ENCODE peak calls at places on chromosomes 13 and 19, in six cellular contexts. M, S, D, N, R and V are unnamed samples. For H3K4me1, the result is how much of the 10 kb centered on the place peaks cover.

GRCh38 chr19:14425696-14426138 is 6.6 kb upstream of the DDX39A start:
- DNase-seq in M (no peak), S (no peak), D (no peak), N (peak), R (no peak), V (no peak)

GRCh38 chr19:22627526-22627925 is 6.6 kb upstream of the ZNF492 start:
- DNase-seq in M (no peak), S (no peak), D (no peak), N (no peak), R (no peak), V (no peak)

GRCh38 chr19:5086725-5087439 is 118.0 kb downstream of the KDM4B start:
- DNase-seq in M (peak), S (no peak), D (no peak), N (no peak), R (peak), V (no peak)

GRCh38 chr13:106617561-106617960 is 49.6 kb upstream of the ARGLU1 start:
- DNase-seq in M (no peak), S (no peak), D (no peak), N (peak), R (no peak), V (no peak)

GRCh38 chr13:85798999-85799646 is at the start of gene SLITRK6:
- DNase-seq in M (no peak), S (no peak), D (no peak), N (peak), R (peak), V (no peak)

GRCh38 chr13:98374750-98375149 is 197.7 kb upstream of the RNF113B start:
- DNase-seq in M (no peak), S (no peak), D (no peak), N (no peak), R (no peak), V (no peak)

GRCh38 chr19:54209058-54209747 is 8.5 kb downstream of the RPS9 start:
- DNase-seq in M (peak), S (peak), D (no peak), N (no peak), R (peak), V (no peak)

GRCh38 chr19:38554676-38555141 is 63.0 kb downstream of the MAP4K1 start:
- DNase-seq in M (no peak), S (no peak), D (no peak), N (no peak), R (no peak), V (no peak)

DNA sequence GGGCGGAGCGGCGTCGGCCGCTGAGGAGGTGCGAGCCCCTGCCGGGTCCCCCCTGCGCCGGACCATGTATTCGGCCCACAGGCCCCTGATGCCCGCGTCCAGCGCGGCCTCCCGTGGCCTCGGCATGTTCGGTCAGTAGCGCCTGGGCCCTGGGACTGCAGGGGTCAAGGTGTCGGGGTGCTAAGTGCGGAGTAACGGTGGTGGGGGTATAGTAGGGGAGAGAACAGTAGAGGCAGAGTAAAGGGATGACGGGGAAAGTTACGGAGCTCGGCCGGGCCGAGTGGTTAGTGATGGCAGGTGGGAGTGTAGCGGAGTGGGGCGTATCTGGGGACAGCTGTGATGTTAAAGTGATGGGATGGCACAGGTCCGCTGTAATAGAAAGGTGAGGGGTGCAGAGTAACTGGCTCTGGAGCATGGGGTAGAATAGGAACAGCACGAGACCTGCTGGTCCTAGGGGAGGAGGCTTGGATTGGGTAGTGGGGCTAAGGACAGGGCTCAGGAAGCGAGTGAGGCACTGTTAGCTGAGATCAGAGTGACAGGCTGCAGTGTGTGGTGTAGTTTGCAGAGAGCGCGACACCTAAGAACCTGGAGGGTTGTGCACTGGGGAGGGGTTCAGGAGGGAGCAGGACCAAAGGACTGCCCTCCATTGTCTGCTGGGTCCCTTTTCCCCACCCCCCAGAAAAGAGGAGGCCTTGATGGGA is 15.7 kb downstream of the CIC start:
- DNase-seq in M (peak), S (peak), D (peak), N (no peak), R (no peak), V (peak)
- H3K4me1 ChIP-seq in M (half or more), S (half or more), D (under half), N (under half), R (under half), V (under half)

GRCh38 chr13:110676057-110676510 is 29.8 kb downstream of the CARS2 start:
- DNase-seq in M (peak), S (no peak), D (no peak), N (no peak), R (no peak), V (no peak)
- TF ChIP-seq POLR2A in M (no peak), S (no peak), D (no peak), N (no peak), R (no peak), V (no peak)

DNA sequence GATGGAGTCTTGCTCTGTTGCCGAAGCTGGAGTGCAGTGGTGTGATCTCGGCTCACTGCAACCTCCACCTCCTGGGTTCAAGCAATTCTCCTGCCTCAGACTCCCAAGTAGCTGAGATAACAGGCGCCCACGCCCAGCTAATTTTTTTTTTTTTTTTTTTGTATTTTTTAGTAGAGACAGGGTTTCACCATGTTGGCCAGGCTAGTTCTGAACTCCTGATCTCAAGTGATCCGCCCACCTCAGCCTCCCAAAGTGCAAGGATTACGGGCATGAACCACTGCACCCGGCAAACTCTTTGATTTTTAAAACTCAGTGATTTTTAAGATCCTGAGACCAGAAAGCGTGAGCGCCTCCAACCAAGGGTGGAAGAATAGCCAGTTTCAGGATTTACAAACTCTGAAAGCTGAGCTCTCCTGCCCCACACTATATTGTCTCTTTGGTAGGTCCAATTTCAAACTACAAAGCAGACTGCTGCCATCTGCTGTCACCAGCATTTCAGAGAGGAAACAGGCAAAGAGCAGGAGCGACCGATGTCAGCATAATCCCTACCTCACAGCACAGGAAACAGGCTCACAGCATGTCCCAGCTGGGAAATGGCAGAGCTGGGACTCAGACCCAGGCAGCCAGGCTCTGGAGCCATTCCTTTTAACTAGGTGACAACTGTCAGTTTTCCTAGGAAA is 9.2 kb downstream of the NOSIP start:
- DNase-seq in M (no peak), S (no peak), D (no peak), N (no peak), R (peak), V (no peak)
- TF ChIP-seq CTCF in M (no peak), S (no peak), D (no peak), N (no peak), R (peak), V (no peak)

GRCh38 chr19:3369337-3370213 is 3.2 kb downstream of the NFIC start:
- DNase-seq in M (peak), S (no peak), D (peak), N (peak), R (no peak), V (no peak)

GRCh38 chr19:3367572-3368440 is 1.4 kb downstream of the NFIC start:
- DNase-seq in M (no peak), S (no peak), D (peak), N (no peak), R (no peak), V (no peak)

GRCh38 chr19:3368848-3369336 is 2.5 kb downstream of the NFIC start:
- DNase-seq in M (no peak), S (no peak), D (no peak), N (peak), R (no peak), V (no peak)

GRCh38 chr19:3366761-3367571 is 583 bp downstream of the NFIC start:
- DNase-seq in M (peak), S (peak), D (peak), N (no peak), R (no peak), V (no peak)

GRCh38 chr19:3368441-3368795 is 2.0 kb downstream of the NFIC start:
- DNase-seq in M (no peak), S (no peak), D (no peak), N (no peak), R (no peak), V (no peak)
- H3K4me1 ChIP-seq in M (half or more), S (half or more), D (under half), N (under half), R (under half), V (under half)

DNA sequence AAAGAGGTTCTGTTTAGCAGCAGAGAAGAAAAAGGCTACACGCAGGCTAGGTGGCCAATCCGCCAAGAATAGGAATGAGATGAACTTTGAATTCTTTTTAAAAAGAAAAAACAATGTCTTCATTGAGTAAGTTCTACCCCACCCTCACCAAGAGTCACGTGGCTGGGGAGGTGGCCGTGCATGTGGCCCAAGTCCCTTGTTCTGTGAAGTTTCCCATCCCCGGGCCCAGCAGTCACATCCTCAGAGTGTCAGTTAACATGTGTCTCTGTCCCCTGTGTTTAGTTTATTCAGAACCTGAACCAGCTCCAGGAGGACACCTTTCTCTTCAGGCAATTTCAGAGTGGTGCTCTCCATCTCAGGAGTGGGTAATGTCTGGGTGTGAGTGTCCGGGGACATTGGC is 57.1 kb upstream of the MCF2L start:
- DNase-seq in M (no peak), S (no peak), D (no peak), N (no peak), R (no peak), V (no peak)
- TF ChIP-seq POLR2A in M (no peak), S (no peak), D (no peak), N (no peak), R (no peak), V (no peak)

DNA sequence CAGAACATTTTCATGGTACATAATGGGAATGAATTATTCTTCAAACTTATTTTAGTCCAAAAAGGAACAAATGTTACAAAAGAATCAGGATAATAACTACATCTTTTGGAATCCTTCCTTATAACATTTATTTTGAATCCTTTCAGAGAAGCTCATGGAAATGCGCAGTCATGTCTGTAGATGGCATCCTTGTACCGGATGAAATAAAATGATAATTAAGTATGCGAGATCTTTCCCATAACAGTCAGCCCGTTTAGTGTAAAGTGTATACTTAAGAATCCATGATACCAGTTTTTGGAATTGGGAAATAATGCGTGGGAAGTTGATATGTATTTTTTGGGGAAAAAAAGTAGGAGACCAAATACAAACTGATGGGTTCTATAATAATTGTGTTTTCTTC is 418.8 kb downstream of the GPC5 start:
- DNase-seq in M (no peak), S (no peak), D (no peak), N (peak), R (peak), V (no peak)
- TF ChIP-seq CTCF in M (no peak), S (no peak), D (no peak), N (peak), R (no peak), V (no peak)

GRCh38 chr19:16139752-16140151 is 3.7 kb upstream of the HSH2D start:
- DNase-seq in M (no peak), S (no peak), D (no peak), N (no peak), R (no peak), V (peak)
- H3K4me1 ChIP-seq in M (under half), S (under half), D (under half), N (under half), R (under half), V (under half)

GRCh38 chr19:11197291-11198174 is at the start of gene KANK2:
- DNase-seq in M (peak), S (peak), D (peak), N (peak), R (peak), V (peak)
- TF ChIP-seq POLR2A in M (peak), S (peak), D (peak), N (peak), R (peak), V (no peak)

GRCh38 chr19:34370117-34370516 is 5.1 kb downstream of the GPI start:
- DNase-seq in M (no peak), S (no peak), D (no peak), N (no peak), R (no peak), V (no peak)
- TF ChIP-seq CTCF in M (no peak), S (no peak), D (no peak), N (no peak), R (no peak), V (no peak)